ENCODE peak calls at places on chromosome 22, in nine cellular contexts. N is IMR-90, P is tibial artery, O is body of pancreas, S is ovary, V is fibroblast of lung, L is RWPE2, A is cardiac muscle cell, I is A549. G is an unnamed sample. For H3K4me1, the result is how much of the 10 kb centered on the place peaks cover.

GRCh38 chr22:49999901-50000586 is 12.5 kb downstream of the IL17REL start:
- DNase-seq in N (no peak), P (no peak), O (no peak), S (peak), V (no peak), L (peak), A (no peak), I (no peak), G (no peak)

GRCh38 chr22:36379593-36380361 is 8.0 kb downstream of the MYH9 start:
- DNase-seq in N (peak), P (peak), O (peak), S (no peak), V (no peak), L (no peak), A (no peak), I (no peak), G (peak)

GRCh38 chr22:25419247-25420113 is 145.0 kb upstream of the GRK3 start:
- DNase-seq in N (peak), P (peak), O (no peak), S (no peak), V (peak), L (no peak), A (no peak), I (no peak), G (no peak)

GRCh38 chr22:43110927-43111623 is 525 bp downstream of the BIK start:
- DNase-seq in N (no peak), P (no peak), O (peak), S (peak), V (no peak), L (no peak), A (peak), I (no peak), G (peak)

GRCh38 chr22:45064313-45065268 is 54.8 kb upstream of the PHF21B start:
- DNase-seq in N (peak), P (no peak), O (no peak), S (no peak), V (peak), L (no peak), A (no peak), I (no peak), G (no peak)

GRCh38 chr22:30945653-30946052 is 22.9 kb downstream of the MORC2 start:
- DNase-seq in N (no peak), P (no peak), O (no peak), S (no peak), V (no peak), L (no peak), A (no peak), I (no peak), G (no peak)

GRCh38 chr22:50044485-50045143 is 13.5 kb downstream of the TTLL8 start:
- DNase-seq in N (no peak), P (no peak), O (no peak), S (no peak), V (no peak), L (no peak), A (no peak), I (no peak), G (no peak)

GRCh38 chr22:42066937-42067336 is 3.7 kb downstream of the NAGA start:
- DNase-seq in N (no peak), P (no peak), O (no peak), S (no peak), V (no peak), L (no peak), A (no peak), I (no peak), G (no peak)

GRCh38 chr22:22210375-22210774 is 34.2 kb upstream of the VPREB1 start:
- DNase-seq in N (peak), P (no peak), O (peak), S (no peak), V (peak), L (no peak), A (no peak), I (no peak), G (peak)

GRCh38 chr22:36369004-36369921 is 18.5 kb downstream of the MYH9 start:
- DNase-seq in N (peak), P (no peak), O (no peak), S (no peak), V (no peak), L (no peak), A (no peak), I (no peak), G (no peak)

GRCh38 chr22:31199187-31199586 is 12.9 kb upstream of the LIMK2 start:
- DNase-seq in N (no peak), P (no peak), O (no peak), S (no peak), V (no peak), L (no peak), A (no peak), I (no peak), G (no peak)

GRCh38 chr22:35524966-35525686 is 15.5 kb upstream of the RASD2 start:
- DNase-seq in N (no peak), P (no peak), O (no peak), S (peak), V (peak), L (no peak), A (no peak), I (no peak), G (no peak)

GRCh38 chr22:25966448-25966913 is 202.8 kb upstream of the SEZ6L start:
- DNase-seq in N (no peak), P (no peak), O (no peak), S (no peak), V (no peak), L (no peak), A (no peak), I (no peak), G (peak)

GRCh38 chr22:49212002-49212401 is 615.7 kb downstream of the BRD1 start:
- DNase-seq in N (no peak), P (peak), O (no peak), S (no peak), V (no peak), L (no peak), A (no peak), I (no peak), G (no peak)

GRCh38 chr22:47335958-47336357 is 573.5 kb downstream of the TBC1D22A start:
- DNase-seq in N (no peak), P (no peak), O (no peak), S (no peak), V (no peak), L (no peak), A (no peak), I (no peak), G (no peak)

GRCh38 chr22:36395922-36396321 is 8.2 kb upstream of the MYH9 start:
- DNase-seq in N (peak), P (no peak), O (no peak), S (no peak), V (no peak), L (no peak), A (no peak), I (peak), G (no peak)

GRCh38 chr22:24284747-24285203 is 14.1 kb downstream of the SPECC1L start:
- DNase-seq in N (peak), P (no peak), O (no peak), S (no peak), V (peak), L (no peak), A (no peak), I (no peak), G (no peak)

GRCh38 chr22:37552560-37553163 is 7.6 kb upstream of the CDC42EP1 start:
- DNase-seq in N (peak), P (no peak), O (peak), S (peak), V (peak), L (no peak), A (peak), I (no peak), G (no peak)

GRCh38 chr22:37546436-37547248 is 13.6 kb upstream of the CDC42EP1 start:
- DNase-seq in N (peak), P (peak), O (peak), S (peak), V (peak), L (no peak), A (peak), I (no peak), G (no peak)

GRCh38 chr22:37547249-37547741 is 13.0 kb upstream of the CDC42EP1 start:
- DNase-seq in N (no peak), P (no peak), O (peak), S (peak), V (peak), L (no peak), A (no peak), I (no peak), G (no peak)

GRCh38 chr22:37551981-37552380 is 8.3 kb upstream of the CDC42EP1 start:
- DNase-seq in N (no peak), P (no peak), O (no peak), S (no peak), V (no peak), L (no peak), A (no peak), I (no peak), G (no peak)

GRCh38 chr22:37549704-37550059 is 10.6 kb upstream of the CDC42EP1 start:
- DNase-seq in N (peak), P (no peak), O (peak), S (peak), V (peak), L (no peak), A (peak), I (no peak), G (no peak)
- H3K4me1 ChIP-seq in N (under half), P (half or more), O (half or more), S (under half), V (under half), L (under half), A (under half), I (half or more), G (under half)

DNA sequence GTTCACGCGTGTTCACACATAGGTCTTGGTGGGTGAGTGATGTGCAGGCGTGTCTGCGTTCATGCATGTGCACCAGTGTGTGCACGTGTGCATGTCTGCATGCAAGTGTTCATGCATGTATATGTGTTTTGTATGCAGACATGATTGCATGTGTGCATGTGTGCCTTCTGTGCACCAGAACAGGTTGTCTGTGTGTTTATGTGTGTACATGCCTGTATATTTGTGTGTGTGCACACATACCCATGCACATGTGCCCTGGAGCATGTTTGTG is 4.9 kb downstream of the ZDHHC8 start:
- DNase-seq in N (no peak), P (no peak), O (no peak), S (no peak), V (no peak), L (no peak), A (no peak), I (no peak), G (no peak)
- H3K4me1 ChIP-seq in N (under half), P (half or more), O (under half), S (under half), V (under half), L (under half), A (under half), I (under half), G (under half)

GRCh38 chr22:20033045-20033706 is 12.3 kb downstream of the TANGO2 start:
- DNase-seq in N (no peak), P (no peak), O (peak), S (no peak), V (no peak), L (peak), A (no peak), I (no peak), G (no peak)
- H3K4me1 ChIP-seq in N (under half), P (under half), O (under half), S (under half), V (under half), L (under half), A (under half), I (under half), G (under half)

DNA sequence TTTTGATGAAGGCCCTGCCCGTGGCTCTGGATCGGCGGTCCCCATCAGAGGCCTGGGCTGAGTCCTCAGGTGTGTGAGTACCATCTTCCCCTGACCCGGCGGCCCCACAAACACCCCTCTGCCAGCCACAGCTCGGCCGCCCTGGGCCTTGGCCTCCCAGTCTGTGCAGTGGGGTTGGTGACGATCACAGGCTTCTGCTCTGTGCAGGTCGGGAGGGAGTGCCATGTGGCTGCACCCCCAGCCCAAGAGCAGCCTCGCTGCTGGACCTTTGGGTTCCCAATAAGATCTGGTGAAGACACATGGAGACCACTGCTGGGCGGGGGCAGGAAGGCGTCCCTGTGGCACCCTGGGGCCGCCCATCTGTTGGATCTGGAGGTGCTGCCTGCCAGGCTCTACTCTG is 47.1 kb upstream of the PPARA start:
- DNase-seq in N (no peak), P (no peak), O (no peak), S (no peak), V (no peak), L (no peak), A (no peak), I (no peak), G (no peak)
- H3K4me1 ChIP-seq in N (under half), P (half or more), O (half or more), S (half or more), V (half or more), L (half or more), A (under half), I (half or more), G (under half)

GRCh38 chr22:23229646-23230045 is 49.3 kb downstream of the BCR start:
- DNase-seq in N (no peak), P (no peak), O (no peak), S (no peak), V (no peak), L (no peak), A (no peak), I (no peak), G (no peak)
- H3K4me1 ChIP-seq in N (under half), P (half or more), O (under half), S (under half), V (under half), L (under half), A (under half), I (under half), G (under half)

GRCh38 chr22:17587631-17588030 is 24.3 kb downstream of the SLC25A18 start:
- DNase-seq in N (no peak), P (no peak), O (no peak), S (peak), V (no peak), L (no peak), A (no peak), I (no peak), G (no peak)
- H3K4me1 ChIP-seq in N (under half), P (under half), O (under half), S (under half), V (under half), L (under half), A (under half), I (under half), G (under half)

DNA sequence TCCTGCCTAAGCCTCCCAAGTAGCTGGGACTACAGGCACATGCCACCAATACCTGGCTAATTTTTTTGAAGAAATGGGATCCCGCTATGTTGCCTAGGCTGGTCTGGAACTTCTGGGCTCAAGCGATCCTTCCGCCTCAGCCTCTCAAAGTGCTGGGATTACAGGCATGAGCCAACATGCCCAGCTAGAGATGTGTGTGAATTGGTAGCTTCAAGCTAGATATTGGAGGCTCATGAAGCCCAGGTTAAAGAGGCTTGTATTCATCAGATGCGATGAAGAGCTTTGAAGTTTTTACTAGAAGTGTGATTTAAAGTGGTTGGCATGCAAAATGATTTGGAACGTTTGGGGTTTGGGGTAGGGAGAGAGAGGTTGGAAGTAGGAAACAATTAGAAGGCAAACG is 19.6 kb downstream of the NF2 start:
- DNase-seq in N (no peak), P (no peak), O (no peak), S (no peak), V (no peak), L (no peak), A (no peak), I (no peak), G (no peak)
- H3K4me1 ChIP-seq in N (under half), P (under half), O (half or more), S (under half), V (under half), L (half or more), A (under half), I (half or more), G (under half)

G was measured in MM.1S.